ENCODE peak calls at places on chromosomes 1 and 21, in four cellular contexts. P is tibial nerve, O is stomach, G is gastrocnemius medialis. W is an unnamed sample.

GRCh38 chr1:245751671-245752070 is 596.9 kb downstream of the KIF26B start:
- DNase-seq in O (no peak), G (no peak), P (no peak), W (no peak)

GRCh38 chr21:35953570-35953969 is 106.8 kb downstream of the SETD4 start:
- DNase-seq in P (no peak), G (no peak), O (no peak), W (peak; percentile 47)

GRCh38 chr21:15060776-15061175 is 4.0 kb downstream of the NRIP1 start:
- DNase-seq in P (no peak), O (no peak), G (no peak), W (no peak)

GRCh38 chr21:36994501-36995189 is 11.9 kb upstream of the RIPPLY3 start:
- DNase-seq in G (no peak), P (no peak), O (no peak), W (peak; percentile 18)

GRCh38 chr21:43752758-43753438 is 23.2 kb downstream of the CSTB start:
- DNase-seq in P (no peak), O (no peak), G (no peak), W (no peak)

GRCh38 chr1:92536593-92537332 is 50.0 kb upstream of the GFI1 start:
- DNase-seq in G (no peak), O (no peak), P (no peak), W (peak; percentile 57)

GRCh38 chr1:108704501-108704900 is 8.2 kb upstream of the FNDC7 start:
- DNase-seq in G (no peak), O (no peak), P (no peak), W (no peak)

GRCh38 chr1:167658574-167659328 is 28.7 kb downstream of the RCSD1 start:
- DNase-seq in O (no peak), G (no peak), P (no peak), W (no peak)

GRCh38 chr1:167052389-167052788 is 37.8 kb downstream of the GPA33 start:
- DNase-seq in G (no peak), P (no peak), O (no peak), W (no peak)

GRCh38 chr1:15051898-15052528 is 101.5 kb upstream of the TMEM51 start:
- DNase-seq in O (no peak), G (no peak), P (no peak), W (no peak)

GRCh38 chr1:2200308-2200943 is 5.9 kb upstream of the FAAP20 start:
- DNase-seq in P (no peak), O (no peak), G (no peak), W (no peak)

GRCh38 chr1:80218112-80218511 is 1211.6 kb upstream of the ADGRL4 start:
- DNase-seq in G (no peak), P (no peak), O (no peak), W (peak; percentile 34)

GRCh38 chr1:108708726-108709660 is 3.7 kb upstream of the FNDC7 start:
- DNase-seq in P (no peak), G (no peak), O (no peak), W (peak; percentile 41)

GRCh38 chr1:235990376-235990795 is 74.5 kb downstream of the NID1 start:
- DNase-seq in O (no peak), G (no peak), P (no peak), W (no peak)

GRCh38 chr1:3836421-3836820 is 20.6 kb downstream of the CEP104 start:
- DNase-seq in O (no peak), G (no peak), P (no peak), W (no peak)

GRCh38 chr1:11800756-11801433 is 4.9 kb downstream of the MTHFR start:
- DNase-seq in P (no peak), G (no peak), O (no peak), W (no peak)

GRCh38 chr1:173024543-173024942 is 26.2 kb downstream of the TNFSF18 start:
- DNase-seq in G (no peak), O (no peak), P (no peak), W (peak; percentile 2)

GRCh38 chr1:183926978-183927377 is 110.5 kb downstream of the COLGALT2 start:
- DNase-seq in O (no peak), G (no peak), P (no peak), W (peak; percentile 57)

GRCh38 chr21:42695324-42696025 is 42.1 kb downstream of the PDE9A start:
- DNase-seq in G (no peak), O (no peak), P (peak; percentile 28), W (no peak)

GRCh38 chr1:184050631-184051030 is 899 bp upstream of the TSEN15 start:
- DNase-seq in O (no peak), P (no peak), G (no peak), W (peak; percentile 28)

GRCh38 chr1:65362545-65362944 is 53.2 kb downstream of the DNAJC6 start:
- DNase-seq in O (no peak), P (no peak), G (no peak), W (no peak)

GRCh38 chr1:229383961-229384360 is 41.1 kb upstream of the CCSAP start:
- DNase-seq in P (no peak), O (no peak), G (no peak), W (no peak)

GRCh38 chr1:199758626-199759255 is 268.8 kb upstream of the NR5A2 start:
- DNase-seq in G (no peak), O (no peak), P (no peak), W (no peak)

GRCh38 chr21:40567511-40567910 is 279.4 kb downstream of the DSCAM start:
- DNase-seq in O (no peak), P (no peak), G (no peak), W (no peak)

GRCh38 chr1:232993555-232993954 is 43.1 kb downstream of the NTPCR start:
- DNase-seq in P (no peak), G (no peak), O (no peak), W (no peak)

GRCh38 chr1:6148497-6149241 is 31.5 kb downstream of the CHD5 start:
- DNase-seq in O (peak; percentile 57), P (no peak), G (no peak), W (peak; percentile 49)

GRCh38 chr1:98388431-98388830 is 273.1 kb upstream of the SNX7 start:
- DNase-seq in O (no peak), G (no peak), P (peak; percentile 13), W (peak; percentile 58)

GRCh38 chr1:41158147-41158875 is 83.8 kb downstream of the SCMH1 start:
- DNase-seq in P (no peak), O (no peak), G (no peak), W (no peak)

GRCh38 chr1:11797525-11798216 is 8.1 kb downstream of the MTHFR start:
- DNase-seq in O (no peak), P (peak; percentile 53), G (peak; percentile 14), W (no peak)

GRCh38 chr1:156498447-156499193 is 2.0 kb downstream of the MEF2D start:
- DNase-seq in O (peak; percentile 54), G (peak; percentile 73), P (no peak), W (no peak)

GRCh38 chr1:9252999-9253398 is 18.4 kb downstream of the H6PD start:
- DNase-seq in G (peak; percentile 34), O (no peak), P (no peak), W (peak; percentile 80)

GRCh38 chr1:179353546-179353945 is 12.2 kb upstream of the AXDND1 start:
- DNase-seq in P (no peak), O (no peak), G (no peak), W (peak; percentile 5)

GRCh38 chr1:53567458-53568250 is 108.5 kb downstream of the DMRTB1 start:
- DNase-seq in O (no peak), P (no peak), G (no peak), W (no peak)

GRCh38 chr21:44761747-44762208 is 39.8 kb downstream of the UBE2G2 start:
- DNase-seq in G (no peak), P (no peak), O (no peak), W (peak; percentile 33)

GRCh38 chr1:52667290-52667689 is 30.9 kb downstream of the COA7 start:
- DNase-seq in O (no peak), G (no peak), P (no peak), W (no peak)

GRCh38 chr1:171828794-171829193 is 12.5 kb upstream of the DNM3 start:
- DNase-seq in G (no peak), O (no peak), P (no peak), W (no peak)

GRCh38 chr1:110433803-110434202 is 17.1 kb upstream of the PROK1 start:
- DNase-seq in O (peak; percentile 34), P (peak; percentile 32), G (peak; percentile 81), W (no peak)

GRCh38 chr1:14977338-14977931 is 176.1 kb upstream of the TMEM51 start:
- DNase-seq in G (no peak), O (no peak), P (no peak), W (no peak)

GRCh38 chr1:23902611-23903278 is 10.4 kb downstream of the CNR2 start:
- DNase-seq in O (no peak), P (no peak), G (no peak), W (no peak)
- H3K4me3 ChIP-seq in O (peak overlapping the region; percentile 51), P (peak overlapping the region; percentile 2), G (peak overlapping the region; percentile 35), W (no peak overlapping the region)

DNA sequence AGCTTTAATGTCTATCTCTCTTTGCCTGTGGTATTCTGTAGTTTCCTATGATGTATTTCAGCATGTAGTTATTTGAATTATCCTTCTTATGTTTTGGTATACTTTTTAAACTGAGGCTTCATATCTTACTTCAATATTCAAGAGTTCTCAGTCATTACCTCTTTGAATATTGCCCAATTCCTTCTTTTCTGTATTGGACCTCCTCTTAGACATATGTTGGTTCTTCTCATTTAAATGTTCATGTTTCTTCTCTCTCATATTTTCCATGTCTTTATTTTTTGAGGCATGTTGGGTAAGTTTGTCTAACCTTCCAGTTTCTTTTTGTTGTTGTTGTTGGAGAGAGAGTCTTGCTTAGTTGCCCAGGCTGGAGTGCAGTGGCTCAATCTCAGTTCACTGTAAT is 140.6 kb downstream of the MRPS6 start:
- DNase-seq in P (no peak), O (no peak), G (no peak), W (no peak)
- H3K4me1 ChIP-seq in P (no peaks in the 10 kb centered on the region), O (no peaks in the 10 kb centered on the region), G (peaks cover 11% of the 10 kb centered on the region), W (no peaks in the 10 kb centered on the region)

GRCh38 chr1:95117207-95118018 is at the start of gene TLCD4:
- DNase-seq in G (peak; percentile 64), O (peak; percentile 78), P (peak; percentile 6), W (peak; percentile 63)
- H3K27ac ChIP-seq in G (peak within 1 kb of the TSS; percentile 89), O (peak within 1 kb of the TSS; percentile 90), P (peak within 1 kb of the TSS; percentile 53), W (peak within 1 kb of the TSS; percentile 81)

GRCh38 chr1:58903450-58904298 is 119.8 kb upstream of the JUN start:
- DNase-seq in O (peak; percentile 95), G (peak; percentile 93), P (peak; percentile 89), W (peak; percentile 93)

GRCh38 chr1:58905126-58905490 is 121.3 kb upstream of the JUN start:
- DNase-seq in O (no peak), G (no peak), P (no peak), W (no peak)

GRCh38 chr1:58902830-58903229 is 119.0 kb upstream of the JUN start:
- DNase-seq in G (no peak), P (no peak), O (no peak), W (peak; percentile 44)

GRCh38 chr1:58905628-58906256 is 121.9 kb upstream of the JUN start:
- DNase-seq in O (no peak), G (no peak), P (no peak), W (no peak)

DNA sequence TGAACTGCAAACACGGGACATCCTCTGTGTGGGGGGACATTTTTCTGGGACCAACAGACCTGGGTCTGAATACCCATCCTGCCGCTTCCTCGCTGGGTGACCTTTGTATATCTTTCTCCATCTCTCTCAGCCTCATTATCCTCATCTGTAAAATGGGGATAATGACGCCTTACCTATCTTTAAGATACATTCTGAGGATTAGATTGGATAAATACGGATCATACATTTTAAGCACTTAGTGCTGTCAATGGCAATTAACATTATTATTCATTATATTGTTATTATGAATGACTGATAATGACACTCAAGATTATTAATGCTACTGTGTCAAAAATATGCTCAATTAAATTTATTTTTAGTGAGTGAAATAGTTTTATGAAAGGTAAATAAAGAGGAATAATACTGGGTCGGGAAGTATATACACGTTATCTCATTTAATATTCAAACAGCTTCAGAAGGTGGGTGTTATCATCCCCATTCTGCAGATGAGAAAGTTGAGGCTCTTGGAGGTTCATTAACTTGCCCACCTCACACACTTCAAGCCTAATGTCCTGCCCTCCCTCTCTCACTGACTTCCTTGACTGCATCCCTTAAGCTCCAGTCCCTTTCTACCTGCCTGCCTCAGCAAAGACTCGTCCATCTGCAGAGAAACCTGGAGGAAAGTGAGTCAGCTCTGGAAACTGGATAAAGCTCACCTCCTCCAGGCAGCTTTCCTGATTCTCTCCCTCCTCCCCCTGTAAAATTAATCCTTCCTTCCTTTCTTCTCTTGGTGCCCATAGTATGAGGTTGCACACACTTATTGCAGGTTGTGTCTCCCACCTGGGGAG is 120.7 kb upstream of the JUN start:
- DNase-seq in O (no peak), G (no peak), P (no peak), W (no peak)
- H3K4me3 ChIP-seq in O (peak overlapping the region; percentile 41), G (peak overlapping the region; percentile 64), P (peak overlapping the region; percentile 49), W (no peak overlapping the region)